ENCODE peak calls at places on chromosomes 3 and 15, in six cellular contexts. D is IMR-90, P is HFF-Myc, K is mesothelial cell of epicardium, X is endothelial cell of umbilical vein, W is GM06990. Y is an unnamed sample.

GRCh38 chr15:85581495-85581894 is 201.1 kb downstream of the AKAP13 start:
- DNase-seq in D (no peak), P (no peak), X (no peak), K (no peak), W (peak), Y (peak)

GRCh38 chr15:72919936-72920455 is 132.3 kb upstream of the NEO1 start:
- DNase-seq in X (no peak), P (no peak), K (no peak), W (no peak), D (no peak), Y (no peak)

GRCh38 chr15:68504721-68505090 is 72.7 kb upstream of the ITGA11 start:
- DNase-seq in W (no peak), X (no peak), D (peak), K (no peak), P (no peak), Y (no peak)

GRCh38 chr15:20352241-20353200 is 189.1 kb downstream of the GOLGA6L6 start:
- DNase-seq in D (no peak), P (no peak), W (no peak), K (peak), X (no peak), Y (peak)

GRCh38 chr15:79186616-79187015 is 95.9 kb upstream of the ANKRD34C start:
- DNase-seq in K (no peak), X (no peak), P (no peak), D (no peak), W (no peak), Y (no peak)

GRCh38 chr15:29936353-29937049 is 114.2 kb upstream of the TJP1 start:
- DNase-seq in W (no peak), D (peak), X (no peak), P (no peak), K (no peak), Y (no peak)

GRCh38 chr3:17494117-17494809 is 248.2 kb downstream of the TBC1D5 start:
- DNase-seq in D (no peak), P (no peak), K (no peak), W (no peak), X (no peak), Y (no peak)

GRCh38 chr3:88003115-88003755 is 55.6 kb downstream of the CGGBP1 start:
- DNase-seq in W (no peak), P (peak), X (peak), K (no peak), D (peak), Y (no peak)

GRCh38 chr3:71542548-71543370 is 40.8 kb downstream of the FOXP1 start:
- DNase-seq in P (peak), X (peak), W (no peak), K (peak), D (peak), Y (peak)

GRCh38 chr3:45365060-45365459 is 23.3 kb upstream of the LARS2 start:
- DNase-seq in K (no peak), D (peak), P (no peak), X (no peak), W (no peak), Y (no peak)

GRCh38 chr3:188689101-188689574 is 482.6 kb upstream of the TPRG1 start:
- DNase-seq in P (no peak), W (no peak), K (no peak), D (peak), X (peak), Y (no peak)

GRCh38 chr15:74400915-74401757 is 32.6 kb downstream of the SEMA7A start:
- DNase-seq in X (no peak), K (no peak), W (peak), P (no peak), D (no peak), Y (no peak)

GRCh38 chr3:117548600-117548999 is 839.0 kb downstream of the TUSC7 start:
- DNase-seq in P (no peak), D (peak), W (no peak), X (no peak), K (no peak), Y (no peak)

GRCh38 chr3:99875925-99876781 is 58.5 kb downstream of the CMSS1 start:
- DNase-seq in P (no peak), X (peak), D (peak), K (peak), W (peak), Y (peak)

GRCh38 chr3:73192036-73192738 is 130.7 kb downstream of the EBLN2 start:
- DNase-seq in D (no peak), W (no peak), X (no peak), K (no peak), P (no peak), Y (no peak)

GRCh38 chr3:193772389-193772788 is 179.4 kb downstream of the OPA1 start:
- DNase-seq in W (no peak), K (no peak), D (no peak), P (no peak), X (no peak), Y (no peak)

GRCh38 chr15:70917955-70918354 is 25.3 kb downstream of the LRRC49 start:
- DNase-seq in K (no peak), X (no peak), D (no peak), W (no peak), P (no peak), Y (no peak)

GRCh38 chr15:45790325-45790943 is 155.6 kb downstream of the SQOR start:
- DNase-seq in W (no peak), P (no peak), X (peak), D (peak), K (no peak), Y (no peak)

GRCh38 chr15:43769584-43770228 is 7.1 kb downstream of the ELL3 start:
- DNase-seq in W (no peak), X (peak), K (peak), P (peak), D (peak), Y (no peak)

GRCh38 chr3:79032686-79033318 is 735.0 kb downstream of the ROBO1 start:
- DNase-seq in P (peak), X (peak), K (no peak), D (peak), W (no peak), Y (no peak)

GRCh38 chr15:58147151-58147550 is 9.0 kb downstream of the AQP9 start:
- DNase-seq in P (no peak), W (peak), D (no peak), X (no peak), K (no peak), Y (no peak)

GRCh38 chr3:18649666-18650363 is 224.7 kb upstream of the SATB1 start:
- DNase-seq in W (peak), X (no peak), P (no peak), D (no peak), K (no peak), Y (no peak)

GRCh38 chr3:51982352-51982837 is 940 bp upstream of the ACY1 start:
- DNase-seq in P (no peak), X (no peak), W (no peak), D (no peak), K (no peak), Y (no peak)

GRCh38 chr3:178274711-178275110 is 261.5 kb upstream of the KCNMB2 start:
- DNase-seq in D (no peak), P (no peak), W (no peak), X (peak), K (no peak), Y (no peak)

GRCh38 chr3:85922374-85922773 is 963.6 kb downstream of the CADM2 start:
- DNase-seq in W (no peak), D (no peak), P (no peak), K (no peak), X (no peak), Y (no peak)

GRCh38 chr15:51199541-51199940 is 104.8 kb upstream of the TNFAIP8L3 start:
- DNase-seq in W (no peak), X (no peak), K (no peak), D (no peak), P (no peak), Y (no peak)

GRCh38 chr15:51198701-51199253 is 104.1 kb upstream of the TNFAIP8L3 start:
- DNase-seq in W (no peak), X (no peak), K (no peak), D (no peak), P (no peak), Y (no peak)

GRCh38 chr15:51202783-51203182 is 108.1 kb upstream of the TNFAIP8L3 start:
- DNase-seq in P (no peak), K (no peak), D (no peak), X (no peak), W (no peak), Y (no peak)

GRCh38 chr15:51203797-51204196 is 109.1 kb upstream of the TNFAIP8L3 start:
- DNase-seq in P (no peak), X (no peak), D (peak), K (no peak), W (no peak), Y (no peak)

GRCh38 chr15:51200791-51201190 is 106.1 kb upstream of the TNFAIP8L3 start:
- DNase-seq in K (no peak), D (no peak), W (no peak), P (peak), X (no peak), Y (no peak)
- TF ChIP-seq CTCF in K (no peak), D (no peak), W (no peak), P (no peak), X (no peak), Y (no peak)

GRCh38 chr3:196499061-196499460 is 4.5 kb downstream of the RNF168 start:
- DNase-seq in D (peak), K (no peak), W (no peak), P (no peak), X (no peak), Y (no peak)
- TF ChIP-seq CTCF in D (no peak), K (no peak), W (no peak), P (no peak), X (no peak), Y (no peak)

GRCh38 chr3:153906366-153906765 is 214.8 kb upstream of the ARHGEF26 start:
- DNase-seq in X (no peak), P (no peak), D (no peak), K (no peak), W (no peak), Y (no peak)

GRCh38 chr3:153901152-153901551 is 220.0 kb upstream of the ARHGEF26 start:
- DNase-seq in K (no peak), W (no peak), D (no peak), P (no peak), X (no peak), Y (no peak)

GRCh38 chr3:153901991-153902390 is 219.2 kb upstream of the ARHGEF26 start:
- DNase-seq in W (no peak), X (no peak), D (peak), K (no peak), P (peak), Y (no peak)

GRCh38 chr3:153897842-153898241 is 223.3 kb upstream of the ARHGEF26 start:
- DNase-seq in X (no peak), W (no peak), D (no peak), K (no peak), P (no peak), Y (no peak)

GRCh38 chr3:153903430-153903829 is 217.8 kb upstream of the ARHGEF26 start:
- DNase-seq in X (no peak), W (no peak), D (no peak), K (no peak), P (no peak), Y (no peak)
- TF ChIP-seq CTCF in X (no peak), W (no peak), D (no peak), K (no peak), P (no peak), Y (no peak)

GRCh38 chr15:64813075-64813474 is 12.4 kb downstream of the PIF1 start:
- DNase-seq in D (peak), P (no peak), K (no peak), X (no peak), W (no peak), Y (no peak)

GRCh38 chr15:64810499-64811326 is 14.7 kb downstream of the PIF1 start:
- DNase-seq in P (no peak), K (no peak), X (no peak), W (no peak), D (no peak), Y (no peak)

GRCh38 chr15:64816452-64816851 is 9.0 kb downstream of the PIF1 start:
- DNase-seq in X (no peak), D (no peak), K (no peak), P (no peak), W (no peak), Y (no peak)
- TF ChIP-seq CTCF in X (no peak), D (no peak), K (no peak), P (no peak), W (no peak), Y (no peak)

DNA sequence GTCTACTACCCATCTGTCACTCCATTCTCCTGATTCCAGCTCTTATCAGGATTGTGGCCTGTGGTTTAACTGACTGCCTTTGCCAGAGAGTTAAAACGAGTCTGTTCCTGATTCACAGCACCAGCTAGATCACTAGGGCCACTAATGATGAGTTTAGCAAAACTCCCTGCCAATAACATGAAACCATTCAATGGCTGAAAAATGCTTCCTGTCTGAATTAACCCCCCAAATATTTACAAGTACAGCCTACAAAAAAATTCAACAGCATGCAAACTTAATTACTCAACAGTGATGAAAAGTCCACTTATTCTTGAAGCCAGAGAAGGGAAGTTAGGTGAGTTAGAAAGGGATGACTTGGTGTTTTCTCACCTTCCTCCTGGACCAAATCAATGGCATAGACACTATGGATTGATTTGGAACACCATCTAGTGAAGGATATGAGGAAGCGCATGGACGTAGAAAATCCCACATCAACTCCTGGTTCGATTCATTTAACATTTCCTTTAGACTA is 141.4 kb downstream of the TGFBR2 start:
- DNase-seq in K (no peak), X (peak), D (peak), P (peak), W (no peak), Y (no peak)
- TF ChIP-seq CTCF in K (no peak), X (peak), D (peak), P (peak), W (no peak), Y (no peak)

GRCh38 chr3:39467394-39468107 is at the start of gene MOBP:
- DNase-seq in X (no peak), D (no peak), P (no peak), W (no peak), K (no peak), Y (no peak)
- TF ChIP-seq CTCF in X (no peak), D (no peak), P (no peak), W (no peak), K (no peak), Y (no peak)

DNA sequence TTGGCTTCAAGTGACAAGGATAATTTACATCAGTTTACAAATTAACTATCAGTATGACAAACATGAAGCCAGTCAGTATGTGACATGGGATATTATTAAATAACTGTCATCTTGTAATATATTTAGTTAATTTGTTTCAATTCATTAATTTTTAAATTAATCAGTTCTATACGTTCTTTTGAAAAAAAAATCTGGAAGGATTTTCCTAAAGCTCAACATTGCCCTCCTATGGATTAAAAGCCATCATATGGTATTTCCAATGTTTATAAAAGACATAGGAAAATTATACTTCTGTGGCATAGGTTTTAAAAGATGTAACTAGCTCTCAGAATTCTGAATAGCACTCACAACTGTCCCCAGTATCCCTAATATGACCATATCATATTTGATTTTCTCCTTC is 134.4 kb downstream of the PLOD2 start:
- DNase-seq in X (no peak), W (no peak), P (no peak), D (no peak), K (no peak), Y (no peak)
- TF ChIP-seq CTCF in X (no peak), W (no peak), P (no peak), D (no peak), K (no peak), Y (no peak)

DNA sequence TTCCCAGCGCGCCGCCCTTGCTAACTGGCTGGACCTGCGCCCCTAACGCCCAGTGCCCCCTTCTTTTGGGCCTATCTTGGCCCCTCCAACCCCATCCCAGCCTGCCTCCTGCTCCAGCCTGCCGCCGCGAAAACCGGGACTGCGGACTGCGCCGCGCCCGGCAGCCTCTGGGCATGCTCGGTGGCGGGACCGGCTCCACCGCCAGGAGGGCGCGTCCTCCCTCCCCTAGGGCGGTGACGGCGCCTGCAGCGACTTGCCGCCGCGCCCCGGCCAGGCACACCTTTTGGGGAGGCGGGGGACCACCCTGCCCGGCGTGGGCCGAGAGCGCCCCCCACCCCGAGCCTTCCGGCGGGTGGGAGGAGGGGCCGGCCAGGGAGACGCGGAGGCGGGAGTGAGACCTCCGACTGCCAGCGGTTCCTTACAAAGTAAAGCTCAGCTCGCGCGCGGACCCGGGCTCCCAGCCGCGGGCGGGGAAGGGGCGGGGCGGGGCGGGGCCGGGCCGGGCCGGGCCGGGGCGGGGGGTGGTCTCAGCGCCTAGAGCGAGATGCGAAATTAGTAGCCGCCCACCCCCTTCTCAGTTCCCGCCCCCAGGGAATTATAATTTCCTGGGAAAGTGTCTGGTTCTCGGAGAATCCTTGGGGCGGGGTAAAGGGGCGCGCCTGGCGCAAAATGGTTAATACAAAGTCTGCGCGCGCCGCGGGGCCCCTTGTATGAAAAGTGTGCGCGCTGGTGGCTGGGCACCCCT is 225.0 kb upstream of the IL12A start:
- DNase-seq in D (peak), K (peak), P (peak), X (peak), W (peak), Y (peak)
- TF ChIP-seq CTCF in D (no peak), K (peak), P (no peak), X (peak), W (no peak), Y (peak)

GRCh38 chr3:127791221-127791913 is 30.9 kb downstream of the MGLL start:
- DNase-seq in W (no peak), P (peak), K (peak), D (peak), X (no peak), Y (no peak)
- TF ChIP-seq CTCF in W (peak), P (peak), K (no peak), D (peak), X (peak), Y (no peak)

GRCh38 chr3:102133376-102133775 is 284.1 kb downstream of the NFKBIZ start:
- DNase-seq in P (no peak), K (no peak), X (no peak), W (no peak), D (no peak), Y (no peak)
- TF ChIP-seq CTCF in P (no peak), K (no peak), X (no peak), W (no peak), D (no peak), Y (no peak)